ENCODE peak calls at places on chromosomes 11 and 22, in nine cellular contexts. One of them, this sample, is unnamed.

GRCh38 chr11:68312780-68313573 is 586 bp downstream of the LRP5 start:
- DNase-seq in NCI-H82: peak; percentile 8
- DNase-seq in stimulated activated CD4-positive, alpha-beta T cell treated with anti-CD3 and anti-CD28 coated beads, Interleukin-2, amount 100 ng/mL, for 24 hours: peak; percentile 49
- DNase-seq in activated CD4-positive, alpha-beta T cell treated with anti-CD3 and anti-CD28 coated beads, Interleukin-2, amount 10 ng/mL, durations not matched to agents 7 days and 5 days: peak; percentile 27
- DNase-seq in naive thymus-derived CD4-positive, alpha-beta T cell: no peak
- DNase-seq in bronchial epithelial cell: no peak
- DNase-seq in tibial nerve: no peak
- DNase-seq in nucleus accumbens: no peak
- DNase-seq in stimulated activated naive CD8-positive, alpha-beta T cell treated with anti-CD3 and anti-CD28 coated beads, Interleukin-15, Interleukin-2, amounts not matched to agents 100 U/mL and 50 U/mL, for 24 hours: peak; percentile 35
- DNase-seq in this sample: no peak

GRCh38 chr11:61075891-61076290 is 26.4 kb upstream of the CD5 start:
- DNase-seq in NCI-H82: no peak
- DNase-seq in tibial nerve: peak; percentile 14
- DNase-seq in activated CD4-positive, alpha-beta T cell treated with anti-CD3 and anti-CD28 coated beads, Interleukin-2, amount 10 ng/mL, durations not matched to agents 7 days and 5 days: no peak
- DNase-seq in stimulated activated CD4-positive, alpha-beta T cell treated with anti-CD3 and anti-CD28 coated beads, Interleukin-2, amount 100 ng/mL, for 24 hours: no peak
- DNase-seq in bronchial epithelial cell: peak; percentile 76
- DNase-seq in naive thymus-derived CD4-positive, alpha-beta T cell: no peak
- DNase-seq in stimulated activated naive CD8-positive, alpha-beta T cell treated with anti-CD3 and anti-CD28 coated beads, Interleukin-15, Interleukin-2, amounts not matched to agents 100 U/mL and 50 U/mL, for 24 hours: no peak
- DNase-seq in nucleus accumbens: no peak
- DNase-seq in this sample: no peak

GRCh38 chr11:64007629-64008282 is 21.5 kb downstream of the OTUB1 start:
- DNase-seq in activated CD4-positive, alpha-beta T cell treated with anti-CD3 and anti-CD28 coated beads, Interleukin-2, amount 10 ng/mL, durations not matched to agents 7 days and 5 days: no peak
- DNase-seq in stimulated activated CD4-positive, alpha-beta T cell treated with anti-CD3 and anti-CD28 coated beads, Interleukin-2, amount 100 ng/mL, for 24 hours: no peak
- DNase-seq in tibial nerve: peak; percentile 65
- DNase-seq in naive thymus-derived CD4-positive, alpha-beta T cell: no peak
- DNase-seq in stimulated activated naive CD8-positive, alpha-beta T cell treated with anti-CD3 and anti-CD28 coated beads, Interleukin-15, Interleukin-2, amounts not matched to agents 100 U/mL and 50 U/mL, for 24 hours: no peak
- DNase-seq in NCI-H82: peak; percentile 55
- DNase-seq in nucleus accumbens: peak; percentile 35
- DNase-seq in bronchial epithelial cell: no peak
- DNase-seq in this sample: peak; percentile 60

GRCh38 chr22:49066619-49067018 is 761.1 kb downstream of the BRD1 start:
- DNase-seq in nucleus accumbens: no peak
- DNase-seq in NCI-H82: no peak
- DNase-seq in naive thymus-derived CD4-positive, alpha-beta T cell: no peak
- DNase-seq in tibial nerve: no peak
- DNase-seq in activated CD4-positive, alpha-beta T cell treated with anti-CD3 and anti-CD28 coated beads, Interleukin-2, amount 10 ng/mL, durations not matched to agents 7 days and 5 days: no peak
- DNase-seq in stimulated activated naive CD8-positive, alpha-beta T cell treated with anti-CD3 and anti-CD28 coated beads, Interleukin-15, Interleukin-2, amounts not matched to agents 100 U/mL and 50 U/mL, for 24 hours: no peak
- DNase-seq in stimulated activated CD4-positive, alpha-beta T cell treated with anti-CD3 and anti-CD28 coated beads, Interleukin-2, amount 100 ng/mL, for 24 hours: no peak
- DNase-seq in bronchial epithelial cell: no peak
- DNase-seq in this sample: no peak

GRCh38 chr11:61716478-61717285 is 35.8 kb upstream of the MYRF start:
- DNase-seq in stimulated activated naive CD8-positive, alpha-beta T cell treated with anti-CD3 and anti-CD28 coated beads, Interleukin-15, Interleukin-2, amounts not matched to agents 100 U/mL and 50 U/mL, for 24 hours: no peak
- DNase-seq in naive thymus-derived CD4-positive, alpha-beta T cell: no peak
- DNase-seq in bronchial epithelial cell: no peak
- DNase-seq in stimulated activated CD4-positive, alpha-beta T cell treated with anti-CD3 and anti-CD28 coated beads, Interleukin-2, amount 100 ng/mL, for 24 hours: no peak
- DNase-seq in NCI-H82: no peak
- DNase-seq in tibial nerve: no peak
- DNase-seq in nucleus accumbens: no peak
- DNase-seq in activated CD4-positive, alpha-beta T cell treated with anti-CD3 and anti-CD28 coated beads, Interleukin-2, amount 10 ng/mL, durations not matched to agents 7 days and 5 days: no peak
- DNase-seq in this sample: no peak

GRCh38 chr11:94658386-94658785 is 91.2 kb downstream of the PIWIL4 start:
- DNase-seq in activated CD4-positive, alpha-beta T cell treated with anti-CD3 and anti-CD28 coated beads, Interleukin-2, amount 10 ng/mL, durations not matched to agents 7 days and 5 days: no peak
- DNase-seq in tibial nerve: no peak
- DNase-seq in stimulated activated naive CD8-positive, alpha-beta T cell treated with anti-CD3 and anti-CD28 coated beads, Interleukin-15, Interleukin-2, amounts not matched to agents 100 U/mL and 50 U/mL, for 24 hours: no peak
- DNase-seq in nucleus accumbens: no peak
- DNase-seq in bronchial epithelial cell: no peak
- DNase-seq in stimulated activated CD4-positive, alpha-beta T cell treated with anti-CD3 and anti-CD28 coated beads, Interleukin-2, amount 100 ng/mL, for 24 hours: no peak
- DNase-seq in NCI-H82: no peak
- DNase-seq in naive thymus-derived CD4-positive, alpha-beta T cell: no peak
- DNase-seq in this sample: no peak

GRCh38 chr22:23450434-23450795 is 129.7 kb downstream of the IGLL1 start:
- DNase-seq in tibial nerve: no peak
- DNase-seq in stimulated activated CD4-positive, alpha-beta T cell treated with anti-CD3 and anti-CD28 coated beads, Interleukin-2, amount 100 ng/mL, for 24 hours: no peak
- DNase-seq in NCI-H82: no peak
- DNase-seq in stimulated activated naive CD8-positive, alpha-beta T cell treated with anti-CD3 and anti-CD28 coated beads, Interleukin-15, Interleukin-2, amounts not matched to agents 100 U/mL and 50 U/mL, for 24 hours: no peak
- DNase-seq in activated CD4-positive, alpha-beta T cell treated with anti-CD3 and anti-CD28 coated beads, Interleukin-2, amount 10 ng/mL, durations not matched to agents 7 days and 5 days: no peak
- DNase-seq in nucleus accumbens: no peak
- DNase-seq in naive thymus-derived CD4-positive, alpha-beta T cell: no peak
- DNase-seq in bronchial epithelial cell: no peak
- DNase-seq in this sample: no peak

GRCh38 chr11:76310832-76311231 is 70.1 kb downstream of the THAP12 start:
- DNase-seq in NCI-H82: no peak
- DNase-seq in bronchial epithelial cell: no peak
- DNase-seq in activated CD4-positive, alpha-beta T cell treated with anti-CD3 and anti-CD28 coated beads, Interleukin-2, amount 10 ng/mL, durations not matched to agents 7 days and 5 days: no peak
- DNase-seq in nucleus accumbens: no peak
- DNase-seq in stimulated activated CD4-positive, alpha-beta T cell treated with anti-CD3 and anti-CD28 coated beads, Interleukin-2, amount 100 ng/mL, for 24 hours: no peak
- DNase-seq in stimulated activated naive CD8-positive, alpha-beta T cell treated with anti-CD3 and anti-CD28 coated beads, Interleukin-15, Interleukin-2, amounts not matched to agents 100 U/mL and 50 U/mL, for 24 hours: no peak
- DNase-seq in naive thymus-derived CD4-positive, alpha-beta T cell: no peak
- DNase-seq in tibial nerve: no peak
- DNase-seq in this sample: no peak

GRCh38 chr11:71453911-71454304 is 905 bp downstream of the NADSYN1 start:
- DNase-seq in stimulated activated CD4-positive, alpha-beta T cell treated with anti-CD3 and anti-CD28 coated beads, Interleukin-2, amount 100 ng/mL, for 24 hours: no peak
- DNase-seq in NCI-H82: no peak
- DNase-seq in activated CD4-positive, alpha-beta T cell treated with anti-CD3 and anti-CD28 coated beads, Interleukin-2, amount 10 ng/mL, durations not matched to agents 7 days and 5 days: no peak
- DNase-seq in nucleus accumbens: no peak
- DNase-seq in bronchial epithelial cell: peak; percentile 64
- DNase-seq in tibial nerve: no peak
- DNase-seq in naive thymus-derived CD4-positive, alpha-beta T cell: no peak
- DNase-seq in stimulated activated naive CD8-positive, alpha-beta T cell treated with anti-CD3 and anti-CD28 coated beads, Interleukin-15, Interleukin-2, amounts not matched to agents 100 U/mL and 50 U/mL, for 24 hours: no peak
- DNase-seq in this sample: no peak

GRCh38 chr11:19511413-19512183 is 201.0 kb upstream of the NAV2 start:
- DNase-seq in tibial nerve: peak; percentile 36
- DNase-seq in nucleus accumbens: peak; percentile 78
- DNase-seq in naive thymus-derived CD4-positive, alpha-beta T cell: no peak
- DNase-seq in activated CD4-positive, alpha-beta T cell treated with anti-CD3 and anti-CD28 coated beads, Interleukin-2, amount 10 ng/mL, durations not matched to agents 7 days and 5 days: no peak
- DNase-seq in stimulated activated naive CD8-positive, alpha-beta T cell treated with anti-CD3 and anti-CD28 coated beads, Interleukin-15, Interleukin-2, amounts not matched to agents 100 U/mL and 50 U/mL, for 24 hours: no peak
- DNase-seq in stimulated activated CD4-positive, alpha-beta T cell treated with anti-CD3 and anti-CD28 coated beads, Interleukin-2, amount 100 ng/mL, for 24 hours: no peak
- DNase-seq in NCI-H82: no peak
- DNase-seq in bronchial epithelial cell: no peak
- DNase-seq in this sample: no peak

GRCh38 chr11:67691149-67691548 is 16.7 kb upstream of the ALDH3B2 start:
- DNase-seq in nucleus accumbens: no peak
- DNase-seq in naive thymus-derived CD4-positive, alpha-beta T cell: no peak
- DNase-seq in NCI-H82: peak; percentile 1
- DNase-seq in activated CD4-positive, alpha-beta T cell treated with anti-CD3 and anti-CD28 coated beads, Interleukin-2, amount 10 ng/mL, durations not matched to agents 7 days and 5 days: no peak
- DNase-seq in tibial nerve: no peak
- DNase-seq in stimulated activated CD4-positive, alpha-beta T cell treated with anti-CD3 and anti-CD28 coated beads, Interleukin-2, amount 100 ng/mL, for 24 hours: no peak
- DNase-seq in stimulated activated naive CD8-positive, alpha-beta T cell treated with anti-CD3 and anti-CD28 coated beads, Interleukin-15, Interleukin-2, amounts not matched to agents 100 U/mL and 50 U/mL, for 24 hours: no peak
- DNase-seq in bronchial epithelial cell: peak; percentile 17
- DNase-seq in this sample: no peak

GRCh38 chr11:6586434-6587359 is 16.7 kb downstream of the RRP8 start:
- DNase-seq in stimulated activated CD4-positive, alpha-beta T cell treated with anti-CD3 and anti-CD28 coated beads, Interleukin-2, amount 100 ng/mL, for 24 hours: no peak
- DNase-seq in activated CD4-positive, alpha-beta T cell treated with anti-CD3 and anti-CD28 coated beads, Interleukin-2, amount 10 ng/mL, durations not matched to agents 7 days and 5 days: peak; percentile 4
- DNase-seq in NCI-H82: no peak
- DNase-seq in bronchial epithelial cell: no peak
- DNase-seq in tibial nerve: no peak
- DNase-seq in stimulated activated naive CD8-positive, alpha-beta T cell treated with anti-CD3 and anti-CD28 coated beads, Interleukin-15, Interleukin-2, amounts not matched to agents 100 U/mL and 50 U/mL, for 24 hours: no peak
- DNase-seq in nucleus accumbens: peak; percentile 44
- DNase-seq in naive thymus-derived CD4-positive, alpha-beta T cell: no peak
- DNase-seq in this sample: no peak

GRCh38 chr22:50739279-50739691 is 1.3 kb downstream of the ACR start:
- DNase-seq in stimulated activated naive CD8-positive, alpha-beta T cell treated with anti-CD3 and anti-CD28 coated beads, Interleukin-15, Interleukin-2, amounts not matched to agents 100 U/mL and 50 U/mL, for 24 hours: no peak
- DNase-seq in tibial nerve: no peak
- DNase-seq in naive thymus-derived CD4-positive, alpha-beta T cell: no peak
- DNase-seq in stimulated activated CD4-positive, alpha-beta T cell treated with anti-CD3 and anti-CD28 coated beads, Interleukin-2, amount 100 ng/mL, for 24 hours: no peak
- DNase-seq in activated CD4-positive, alpha-beta T cell treated with anti-CD3 and anti-CD28 coated beads, Interleukin-2, amount 10 ng/mL, durations not matched to agents 7 days and 5 days: peak; percentile 4
- DNase-seq in nucleus accumbens: no peak
- DNase-seq in NCI-H82: no peak
- DNase-seq in bronchial epithelial cell: no peak
- DNase-seq in this sample: no peak

GRCh38 chr11:118434123-118434552 is 2.2 kb upstream of the KMT2A start:
- DNase-seq in tibial nerve: no peak
- DNase-seq in stimulated activated naive CD8-positive, alpha-beta T cell treated with anti-CD3 and anti-CD28 coated beads, Interleukin-15, Interleukin-2, amounts not matched to agents 100 U/mL and 50 U/mL, for 24 hours: no peak
- DNase-seq in nucleus accumbens: no peak
- DNase-seq in stimulated activated CD4-positive, alpha-beta T cell treated with anti-CD3 and anti-CD28 coated beads, Interleukin-2, amount 100 ng/mL, for 24 hours: no peak
- DNase-seq in NCI-H82: no peak
- DNase-seq in bronchial epithelial cell: no peak
- DNase-seq in naive thymus-derived CD4-positive, alpha-beta T cell: peak; percentile 55
- DNase-seq in activated CD4-positive, alpha-beta T cell treated with anti-CD3 and anti-CD28 coated beads, Interleukin-2, amount 10 ng/mL, durations not matched to agents 7 days and 5 days: no peak
- DNase-seq in this sample: no peak

GRCh38 chr11:62127426-62127825 is 3.6 kb downstream of the INCENP start:
- DNase-seq in nucleus accumbens: no peak
- DNase-seq in naive thymus-derived CD4-positive, alpha-beta T cell: no peak
- DNase-seq in NCI-H82: no peak
- DNase-seq in stimulated activated naive CD8-positive, alpha-beta T cell treated with anti-CD3 and anti-CD28 coated beads, Interleukin-15, Interleukin-2, amounts not matched to agents 100 U/mL and 50 U/mL, for 24 hours: no peak
- DNase-seq in stimulated activated CD4-positive, alpha-beta T cell treated with anti-CD3 and anti-CD28 coated beads, Interleukin-2, amount 100 ng/mL, for 24 hours: no peak
- DNase-seq in bronchial epithelial cell: no peak
- DNase-seq in tibial nerve: no peak
- DNase-seq in activated CD4-positive, alpha-beta T cell treated with anti-CD3 and anti-CD28 coated beads, Interleukin-2, amount 10 ng/mL, durations not matched to agents 7 days and 5 days: no peak
- DNase-seq in this sample: no peak

GRCh38 chr22:30664798-30665197 is 2.9 kb downstream of the DUSP18 start:
- DNase-seq in nucleus accumbens: no peak
- DNase-seq in tibial nerve: no peak
- DNase-seq in activated CD4-positive, alpha-beta T cell treated with anti-CD3 and anti-CD28 coated beads, Interleukin-2, amount 10 ng/mL, durations not matched to agents 7 days and 5 days: no peak
- DNase-seq in naive thymus-derived CD4-positive, alpha-beta T cell: no peak
- DNase-seq in bronchial epithelial cell: no peak
- DNase-seq in stimulated activated naive CD8-positive, alpha-beta T cell treated with anti-CD3 and anti-CD28 coated beads, Interleukin-15, Interleukin-2, amounts not matched to agents 100 U/mL and 50 U/mL, for 24 hours: no peak
- DNase-seq in stimulated activated CD4-positive, alpha-beta T cell treated with anti-CD3 and anti-CD28 coated beads, Interleukin-2, amount 100 ng/mL, for 24 hours: no peak
- DNase-seq in NCI-H82: no peak
- DNase-seq in this sample: no peak

GRCh38 chr11:85736121-85736520 is 50.1 kb upstream of the CCDC89 start:
- DNase-seq in naive thymus-derived CD4-positive, alpha-beta T cell: no peak
- DNase-seq in stimulated activated naive CD8-positive, alpha-beta T cell treated with anti-CD3 and anti-CD28 coated beads, Interleukin-15, Interleukin-2, amounts not matched to agents 100 U/mL and 50 U/mL, for 24 hours: no peak
- DNase-seq in NCI-H82: no peak
- DNase-seq in stimulated activated CD4-positive, alpha-beta T cell treated with anti-CD3 and anti-CD28 coated beads, Interleukin-2, amount 100 ng/mL, for 24 hours: no peak
- DNase-seq in tibial nerve: no peak
- DNase-seq in bronchial epithelial cell: no peak
- DNase-seq in nucleus accumbens: no peak
- DNase-seq in activated CD4-positive, alpha-beta T cell treated with anti-CD3 and anti-CD28 coated beads, Interleukin-2, amount 10 ng/mL, durations not matched to agents 7 days and 5 days: no peak
- DNase-seq in this sample: no peak

GRCh38 chr11:111688028-111688427 is 78.2 kb downstream of the PPP2R1B start:
- DNase-seq in nucleus accumbens: no peak
- DNase-seq in NCI-H82: no peak
- DNase-seq in activated CD4-positive, alpha-beta T cell treated with anti-CD3 and anti-CD28 coated beads, Interleukin-2, amount 10 ng/mL, durations not matched to agents 7 days and 5 days: no peak
- DNase-seq in stimulated activated naive CD8-positive, alpha-beta T cell treated with anti-CD3 and anti-CD28 coated beads, Interleukin-15, Interleukin-2, amounts not matched to agents 100 U/mL and 50 U/mL, for 24 hours: no peak
- DNase-seq in bronchial epithelial cell: no peak
- DNase-seq in tibial nerve: no peak
- DNase-seq in stimulated activated CD4-positive, alpha-beta T cell treated with anti-CD3 and anti-CD28 coated beads, Interleukin-2, amount 100 ng/mL, for 24 hours: no peak
- DNase-seq in naive thymus-derived CD4-positive, alpha-beta T cell: no peak
- DNase-seq in this sample: no peak

GRCh38 chr11:76512851-76513653 is 68.2 kb downstream of the EMSY start:
- DNase-seq in activated CD4-positive, alpha-beta T cell treated with anti-CD3 and anti-CD28 coated beads, Interleukin-2, amount 10 ng/mL, durations not matched to agents 7 days and 5 days: no peak
- DNase-seq in naive thymus-derived CD4-positive, alpha-beta T cell: no peak
- DNase-seq in stimulated activated naive CD8-positive, alpha-beta T cell treated with anti-CD3 and anti-CD28 coated beads, Interleukin-15, Interleukin-2, amounts not matched to agents 100 U/mL and 50 U/mL, for 24 hours: no peak
- DNase-seq in NCI-H82: peak; percentile 17
- DNase-seq in stimulated activated CD4-positive, alpha-beta T cell treated with anti-CD3 and anti-CD28 coated beads, Interleukin-2, amount 100 ng/mL, for 24 hours: no peak
- DNase-seq in tibial nerve: no peak
- DNase-seq in nucleus accumbens: no peak
- DNase-seq in bronchial epithelial cell: peak; percentile 26
- DNase-seq in this sample: no peak

GRCh38 chr11:1052133-1053011 is 15.9 kb upstream of the MUC6 start:
- DNase-seq in naive thymus-derived CD4-positive, alpha-beta T cell: no peak
- DNase-seq in tibial nerve: no peak
- DNase-seq in bronchial epithelial cell: no peak
- DNase-seq in nucleus accumbens: no peak
- DNase-seq in activated CD4-positive, alpha-beta T cell treated with anti-CD3 and anti-CD28 coated beads, Interleukin-2, amount 10 ng/mL, durations not matched to agents 7 days and 5 days: no peak
- DNase-seq in NCI-H82: no peak
- DNase-seq in stimulated activated naive CD8-positive, alpha-beta T cell treated with anti-CD3 and anti-CD28 coated beads, Interleukin-15, Interleukin-2, amounts not matched to agents 100 U/mL and 50 U/mL, for 24 hours: no peak
- DNase-seq in stimulated activated CD4-positive, alpha-beta T cell treated with anti-CD3 and anti-CD28 coated beads, Interleukin-2, amount 100 ng/mL, for 24 hours: no peak
- DNase-seq in this sample: no peak

This sample was measured in neural crest cell.